ENCODE peak calls at places on chromosome 10, in five cellular contexts. P is astrocyte of the spinal cord, M is fibroblast of the aortic adventitia, R is aorta, N is GM12865. B is an unnamed sample.

GRCh38 chr10:61798711-61799110 is 102.8 kb upstream of the ARID5B start:
- DNase-seq in N (no peak), M (peak; percentile 19), R (no peak), P (no peak), B (no peak)

GRCh38 chr10:75379234-75379724 is 22.3 kb downstream of the ZNF503 start:
- DNase-seq in N (no peak), P (no peak), M (peak; percentile 37), R (no peak), B (no peak)

GRCh38 chr10:62726142-62726541 is 78.4 kb upstream of the ADO start:
- DNase-seq in P (no peak), R (no peak), M (no peak), N (peak; percentile 80), B (no peak)

GRCh38 chr10:46285300-46285699 is 1.5 kb upstream of the ANTXRL start:
- DNase-seq in R (no peak), M (no peak), N (no peak), P (no peak), B (no peak)

GRCh38 chr10:77138541-77138940 is 499.1 kb downstream of the KCNMA1 start:
- DNase-seq in N (no peak), P (no peak), M (peak; percentile 93), R (no peak), B (no peak)

GRCh38 chr10:7817576-7817975 is 729 bp upstream of the TAF3 start:
- DNase-seq in N (no peak), M (no peak), R (no peak), P (no peak), B (no peak)

GRCh38 chr10:6936931-6937330 is 356.9 kb upstream of the PRKCQ start:
- DNase-seq in N (no peak), M (no peak), R (no peak), P (no peak), B (no peak)

GRCh38 chr10:8055420-8056349 is 1.2 kb downstream of the GATA3 start:
- DNase-seq in N (no peak), M (no peak), R (no peak), P (no peak), B (no peak)

GRCh38 chr10:494556-494955 is 194.9 kb downstream of the DIP2C start:
- DNase-seq in P (no peak), M (no peak), R (no peak), N (no peak), B (no peak)

GRCh38 chr10:30862486-30862885 is 169.2 kb downstream of the ZNF438 start:
- DNase-seq in N (no peak), R (no peak), M (peak; percentile 97), P (peak; percentile 48), B (peak; percentile 97)

GRCh38 chr10:15897282-15897681 is 37.0 kb upstream of the MINDY3 start:
- DNase-seq in M (peak; percentile 16), N (no peak), R (no peak), P (peak; percentile 37), B (no peak)

GRCh38 chr10:63253040-63253439 is 119.9 kb downstream of the NRBF2 start:
- DNase-seq in N (no peak), R (no peak), M (no peak), P (no peak), B (no peak)

DNA sequence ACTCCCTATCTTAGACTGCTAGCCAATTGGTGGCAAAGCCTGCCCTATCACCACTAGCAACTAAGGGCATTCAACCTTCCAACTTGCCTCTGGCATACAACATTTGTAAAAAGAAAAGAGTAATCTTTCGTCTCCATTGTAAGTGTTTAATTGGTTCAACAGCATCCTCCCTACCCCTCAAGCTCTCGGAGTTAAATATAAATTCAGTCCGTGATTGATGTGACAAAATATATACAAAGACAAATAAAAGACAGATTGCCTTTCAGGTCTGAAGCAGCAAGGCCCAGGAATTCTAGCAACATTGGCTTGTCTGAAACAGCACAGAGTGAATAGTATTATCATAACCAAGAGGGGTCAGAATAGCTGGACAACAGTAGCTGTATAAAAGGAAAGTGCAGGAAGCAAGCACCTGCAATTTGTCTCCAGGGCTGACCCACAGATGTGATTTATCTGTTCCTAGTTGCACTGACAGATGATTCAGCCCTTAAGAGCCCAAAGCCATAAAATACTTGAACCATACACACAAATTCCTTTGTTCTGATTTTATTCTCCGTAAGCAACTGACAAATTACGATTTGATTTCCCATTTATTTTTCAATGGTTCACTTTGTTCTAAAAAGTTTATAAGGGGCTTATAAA is 47.7 kb upstream of the ANKRD1 start:
- DNase-seq in P (peak; percentile 86), R (no peak), N (no peak), M (peak; percentile 85), B (no peak)
- H3K4me3 ChIP-seq in P (no peak overlapping the region), R (no peak overlapping the region), N (no peak overlapping the region), M (no peak overlapping the region), B (no peak overlapping the region)

DNA sequence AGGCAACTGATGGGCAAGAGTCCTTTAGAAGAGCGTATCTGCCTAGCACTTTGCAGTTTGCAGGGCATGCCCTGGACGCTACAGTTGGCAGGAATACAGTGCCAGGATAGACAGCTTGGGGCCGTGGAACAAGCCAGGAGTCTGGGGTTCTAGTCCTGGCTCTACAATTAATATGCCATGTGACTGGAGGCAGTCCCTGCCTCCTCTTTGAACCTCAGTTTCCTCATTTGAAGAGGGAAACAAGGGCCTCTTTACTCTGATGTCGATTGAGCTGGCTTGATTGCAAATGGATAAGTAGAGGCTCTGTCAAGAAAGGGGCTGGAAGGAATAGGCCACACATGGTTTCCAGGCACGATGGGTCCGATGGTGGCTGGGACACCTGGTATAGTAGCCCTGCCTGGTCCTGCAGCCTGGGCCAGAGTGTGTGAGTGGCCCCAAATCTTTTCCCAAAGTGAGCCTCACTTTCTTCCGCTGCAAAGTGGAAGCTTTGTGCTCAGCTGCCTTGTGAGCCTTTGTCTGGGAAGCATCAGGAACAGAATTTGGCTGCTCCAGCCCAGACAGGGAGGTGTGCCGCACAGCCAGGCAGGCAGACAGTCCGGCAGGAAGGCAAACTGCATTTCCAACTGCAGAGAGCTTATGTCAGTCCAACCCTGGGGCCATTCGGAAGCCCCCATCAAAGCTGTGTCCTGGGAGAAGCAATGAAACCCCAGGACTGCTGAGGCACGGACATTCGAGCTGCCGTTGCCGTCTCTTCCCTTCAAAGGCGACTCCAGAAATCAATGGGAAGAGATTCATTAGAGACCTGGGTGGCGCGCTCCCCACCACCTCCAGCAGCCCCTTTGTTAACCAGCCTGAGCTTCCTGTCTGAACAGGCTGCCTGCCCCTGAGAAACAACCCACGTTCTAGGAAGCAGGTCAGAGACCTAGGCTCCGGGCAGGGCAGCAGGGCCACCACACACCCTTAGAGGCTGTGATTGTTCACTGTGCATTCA is 111.2 kb upstream of the PPIF start:
- DNase-seq in M (no peak), N (no peak), R (no peak), P (no peak), B (no peak)
- H3K4me3 ChIP-seq in M (no peak overlapping the region), N (no peak overlapping the region), R (no peak overlapping the region), P (no peak overlapping the region), B (no peak overlapping the region)

DNA sequence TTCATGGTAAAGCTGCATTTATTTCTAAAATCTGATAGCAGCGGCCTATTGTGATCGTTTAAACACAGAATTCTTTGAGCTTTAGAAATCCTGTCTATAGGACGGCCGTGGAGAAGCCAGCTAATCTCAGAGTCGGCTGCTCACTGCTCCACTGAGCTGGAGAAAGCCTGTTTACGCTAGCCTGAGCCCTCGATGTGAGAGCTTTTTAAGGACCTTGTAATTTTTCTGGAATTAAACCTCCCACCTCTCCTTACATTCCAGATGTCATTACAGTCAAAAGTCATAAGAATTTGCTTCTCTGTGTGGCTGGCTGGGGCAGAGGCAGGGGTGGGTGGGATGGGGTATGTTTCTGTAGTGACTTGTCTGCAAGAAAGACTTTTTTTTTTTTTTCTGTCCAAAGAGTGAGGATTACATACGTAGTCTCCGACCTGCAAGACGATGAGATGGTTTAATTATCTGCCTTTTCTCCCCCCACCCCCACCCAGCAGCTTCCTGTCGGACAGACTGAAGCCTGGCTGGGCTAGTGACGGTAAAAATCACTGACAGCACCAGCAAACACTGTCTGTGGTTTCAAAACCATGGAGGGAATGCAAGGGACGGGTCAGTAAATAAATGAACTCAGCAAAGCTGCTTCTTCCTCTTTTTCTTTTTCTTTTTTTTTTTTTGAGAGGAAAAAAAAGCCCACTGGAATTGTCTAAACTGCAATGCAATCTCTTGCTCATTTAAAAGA is 31.8 kb downstream of the TRIM8 start:
- DNase-seq in P (peak; percentile 95), R (peak; percentile 76), N (peak; percentile 63), M (peak; percentile 65), B (peak; percentile 77)
- H3K4me3 ChIP-seq in P (no peak overlapping the region), R (no peak overlapping the region), N (no peak overlapping the region), M (no peak overlapping the region), B (no peak overlapping the region)

GRCh38 chr10:110305767-110306451 is 1.2 kb upstream of the SMNDC1 start:
- DNase-seq in P (peak; percentile 92), R (no peak), N (peak; percentile 88), M (peak; percentile 93), B (peak; percentile 82)
- H3K4me3 ChIP-seq in P (no peak overlapping the region), R (no peak overlapping the region), N (no peak overlapping the region), M (no peak overlapping the region), B (no peak overlapping the region)

DNA sequence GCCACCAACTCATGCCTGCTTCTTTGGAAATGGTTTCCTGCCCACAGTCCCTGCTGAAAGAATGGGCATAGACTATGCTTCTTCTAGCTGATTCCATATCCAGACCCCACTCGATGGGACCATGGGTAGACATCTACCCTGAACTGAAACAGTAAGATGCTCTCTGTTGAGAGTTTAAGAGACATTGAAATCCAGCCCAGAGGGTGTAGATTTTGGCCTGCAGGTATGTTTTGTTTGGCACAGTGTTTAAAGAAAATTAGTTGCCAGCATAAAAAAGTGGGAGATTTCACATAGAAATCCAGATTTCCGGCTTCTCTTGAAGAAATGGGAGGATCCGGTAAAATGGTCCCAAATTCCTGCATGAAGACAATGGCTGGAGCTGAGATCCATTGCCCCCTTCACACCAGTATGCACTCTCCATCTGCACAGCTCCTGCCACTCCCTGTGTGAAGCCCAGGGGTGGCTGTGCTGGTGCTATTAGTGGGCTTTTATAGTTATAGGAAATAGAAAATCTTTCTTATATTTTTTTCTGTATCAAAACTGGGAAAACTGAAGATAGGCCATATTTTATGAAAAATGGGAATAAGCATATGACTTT is 218.1 kb downstream of the PTEN start:
- DNase-seq in N (no peak), M (peak; percentile 40), R (no peak), P (no peak), B (no peak)
- H3K4me3 ChIP-seq in N (peak overlapping the region; percentile 52), M (no peak overlapping the region), R (no peak overlapping the region), P (no peak overlapping the region), B (no peak overlapping the region)

GRCh38 chr10:73865459-73866442 is 8.6 kb downstream of the CAMK2G start:
- DNase-seq in M (no peak), R (peak; percentile 78), N (peak; percentile 78), P (no peak), B (peak; percentile 89)
- H3K4me3 ChIP-seq in M (no peak overlapping the region), R (no peak overlapping the region), N (peak overlapping the region; percentile 30), P (no peak overlapping the region), B (peak overlapping the region; percentile 16)

B was measured in HL-60.